ENCODE peak calls at places on chromosomes 6 and 20, in ten cellular contexts. N is DND-41, P is prostate gland, J is MCF 10A, R is neural progenitor cell, I is body of pancreas, M is AG09309, A is A549, D is AG04450, Q is fibroblast of lung. X is an unnamed sample.

GRCh38 chr6:145838305-145838704 is 23.7 kb upstream of the FBXO30 start:
- DNase-seq in D (no peak), N (no peak), A (no peak), Q (no peak), R (no peak), P (no peak), J (peak; percentile 4), I (no peak), M (no peak), X (no peak)

GRCh38 chr6:136751478-136751956 is 40.8 kb downstream of the MAP3K5 start:
- DNase-seq in N (no peak), R (no peak), P (no peak), I (no peak), J (no peak), A (no peak), D (no peak), M (peak; percentile 35), Q (peak; percentile 49), X (no peak)

GRCh38 chr20:43716123-43716522 is 10.7 kb downstream of the GTSF1L start:
- DNase-seq in I (no peak), M (no peak), J (no peak), D (no peak), P (no peak), N (no peak), Q (no peak), R (no peak), A (no peak), X (no peak)

GRCh38 chr6:93163146-93163545 is 256.2 kb downstream of the EPHA7 start:
- DNase-seq in M (no peak), P (no peak), N (peak; percentile 5), A (no peak), I (no peak), J (no peak), Q (no peak), R (no peak), D (no peak), X (no peak)

GRCh38 chr6:15490242-15491100 is 172.4 kb downstream of the DTNBP1 start:
- DNase-seq in Q (no peak), I (no peak), R (no peak), P (no peak), N (no peak), M (no peak), A (no peak), J (no peak), D (no peak), X (no peak)

GRCh38 chr6:117951783-117952182 is 44.7 kb downstream of the SLC35F1 start:
- DNase-seq in Q (no peak), P (no peak), M (no peak), I (no peak), D (no peak), J (no peak), R (peak; percentile 82), N (no peak), A (no peak), X (no peak)

GRCh38 chr6:47484616-47485015 is 7.0 kb downstream of the CD2AP start:
- DNase-seq in A (no peak), Q (peak; percentile 97), R (no peak), D (peak; percentile 37), P (no peak), J (peak; percentile 59), N (no peak), M (peak; percentile 69), I (no peak), X (no peak)

GRCh38 chr6:158489441-158489840 is 70.5 kb upstream of the TMEM181 start:
- DNase-seq in R (no peak), M (no peak), P (no peak), D (no peak), I (no peak), Q (no peak), J (no peak), N (no peak), A (no peak), X (no peak)

GRCh38 chr6:147684906-147685305 is 176.4 kb downstream of the SAMD5 start:
- DNase-seq in A (no peak), D (no peak), J (peak; percentile 5), Q (no peak), P (no peak), M (peak; percentile 13), R (no peak), N (no peak), I (no peak), X (no peak)

GRCh38 chr6:78629154-78629721 is 238.1 kb upstream of the IRAK1BP1 start:
- DNase-seq in R (no peak), J (no peak), I (peak; percentile 20), P (peak; percentile 4), Q (peak; percentile 34), M (no peak), A (no peak), D (no peak), N (no peak), X (no peak)

GRCh38 chr6:16362296-16362695 is 123.9 kb downstream of the GMPR start:
- DNase-seq in D (no peak), J (no peak), M (no peak), R (no peak), I (no peak), N (no peak), Q (no peak), A (no peak), P (no peak), X (no peak)

GRCh38 chr6:112620832-112621569 is 273.9 kb downstream of the RFPL4B start:
- DNase-seq in R (no peak), Q (peak; percentile 78), N (no peak), I (no peak), A (no peak), P (no peak), D (peak; percentile 11), M (no peak), J (peak; percentile 27), X (no peak)

GRCh38 chr20:3000852-3001523 is 42.4 kb upstream of the GNRH2 start:
- DNase-seq in M (peak; percentile 35), I (no peak), J (peak; percentile 71), N (peak; percentile 24), P (no peak), A (peak; percentile 60), D (peak; percentile 37), Q (peak; percentile 53), R (peak; percentile 64), X (no peak)

GRCh38 chr20:5535211-5535756 is 214.9 kb upstream of the SHLD1 start:
- DNase-seq in J (peak; percentile 96), A (no peak), R (no peak), D (peak; percentile 94), P (no peak), Q (peak; percentile 75), N (no peak), I (no peak), M (peak; percentile 80), X (no peak)

GRCh38 chr20:46946796-46947195 is 52.2 kb downstream of the EYA2 start:
- DNase-seq in D (no peak), P (no peak), M (no peak), Q (no peak), A (no peak), N (no peak), R (no peak), J (no peak), I (no peak), X (no peak)

GRCh38 chr20:33490023-33490933 is at the start of gene CBFA2T2:
- DNase-seq in R (peak; percentile 97), Q (peak; percentile 70), J (peak; percentile 54), M (peak; percentile 16), P (no peak), D (peak; percentile 18), I (peak; percentile 71), A (peak; percentile 50), N (no peak), X (no peak)
- TF ChIP-seq CTCF in R (no peak), Q (no peak), J (no peak), M (no peak), P (no peak), D (no peak), I (no peak), A (no peak), N (no peak), X (no peak)

GRCh38 chr20:1299522-1299921 is 29.4 kb downstream of the SDCBP2 start:
- DNase-seq in I (peak; percentile 41), P (no peak), Q (no peak), N (peak; percentile 38), A (peak; percentile 66), J (peak; percentile 18), R (peak; percentile 45), D (no peak), M (no peak), X (peak; percentile 40)
- TF ChIP-seq CTCF in I (peak; percentile 8), P (peak; percentile 7), Q (peak; percentile 24), N (peak; percentile 57), A (no peak), J (peak; percentile 35), R (peak; percentile 45), D (no peak), M (peak; percentile 20), X (no peak)

DNA sequence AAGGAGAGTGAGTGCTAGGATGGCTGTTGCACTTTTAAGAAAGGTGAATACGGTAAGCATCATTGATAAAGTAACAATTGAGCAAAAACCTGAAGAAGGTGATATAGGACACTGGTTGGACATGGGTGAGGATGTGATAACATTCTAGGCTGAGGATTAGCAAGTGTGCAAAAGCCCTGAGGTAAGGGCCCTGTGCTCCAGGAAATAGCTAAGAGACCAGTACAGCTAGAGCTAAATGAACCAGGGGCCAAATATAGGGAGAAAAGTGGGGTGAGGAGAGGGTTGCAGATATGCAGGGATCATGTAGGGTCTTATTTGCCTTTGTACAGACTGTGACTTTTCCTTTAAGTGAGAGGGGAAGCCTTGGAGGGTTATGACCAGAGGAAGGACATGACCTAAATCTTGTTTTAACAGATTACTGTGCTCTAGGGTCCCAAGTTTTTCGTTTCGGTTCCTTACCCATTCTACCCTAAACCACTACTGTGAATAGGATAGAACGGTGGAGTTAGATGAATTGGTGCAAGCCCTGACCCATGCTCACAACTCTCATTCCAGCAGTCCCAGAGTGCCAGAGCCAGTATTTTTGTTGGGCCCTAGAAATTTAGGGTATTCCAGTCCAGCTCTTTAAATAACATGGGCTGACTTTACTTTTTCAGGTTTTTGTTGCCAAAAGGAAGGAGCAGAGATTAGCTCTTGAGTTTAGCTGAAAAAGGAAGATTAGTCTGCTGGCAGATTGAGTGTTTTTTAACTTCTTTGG is 10.7 kb downstream of the MAPK14 start:
- DNase-seq in M (no peak), D (no peak), R (no peak), A (no peak), J (no peak), N (no peak), I (no peak), P (no peak), Q (no peak), X (no peak)
- TF ChIP-seq CTCF in M (no peak), D (no peak), R (no peak), A (no peak), J (no peak), N (no peak), I (no peak), P (no peak), Q (no peak), X (no peak)

DNA sequence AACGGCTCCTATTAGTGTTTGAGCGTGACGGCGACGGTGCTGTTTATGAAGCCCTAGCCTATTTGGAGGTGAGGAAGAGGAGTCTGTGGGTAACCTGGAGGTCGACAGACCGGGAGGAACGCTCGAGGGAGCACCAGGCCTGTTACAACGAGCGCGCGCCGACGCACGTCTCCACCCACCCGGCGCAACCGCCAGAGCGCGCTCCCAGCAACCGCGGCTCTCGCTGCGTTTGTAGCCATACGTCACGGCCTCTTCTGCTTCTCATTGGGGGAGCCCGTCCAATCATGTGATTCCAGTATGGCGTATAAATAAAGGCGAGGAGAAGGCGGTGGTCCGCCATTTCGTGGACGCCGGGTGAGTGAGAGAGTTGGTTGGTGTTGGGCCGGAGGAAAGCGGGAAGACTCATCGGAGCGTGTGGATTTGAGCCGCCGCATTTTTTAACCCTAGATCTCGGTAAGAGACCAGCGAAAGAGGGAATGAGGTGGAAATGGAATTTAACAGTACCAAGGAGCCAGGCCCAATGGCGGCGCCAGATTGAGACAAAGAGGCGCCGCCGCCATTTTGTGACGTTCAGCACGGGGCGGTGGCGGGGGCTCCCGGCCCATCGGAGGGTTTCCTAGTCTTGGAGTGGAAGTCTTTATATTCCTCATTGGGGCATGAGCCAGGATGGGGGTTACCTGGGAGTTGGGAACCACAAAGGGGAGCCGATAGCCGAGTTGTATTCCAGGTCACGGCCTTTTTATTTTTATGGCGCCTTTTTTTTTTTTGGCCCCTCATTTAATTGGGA is at the start of gene SRSF3:
- DNase-seq in Q (peak; percentile 97), P (peak; percentile 98), R (peak; percentile 99), D (peak; percentile 94), I (peak; percentile 97), A (peak; percentile 86), J (peak; percentile 98), M (peak; percentile 90), N (peak; percentile 97), X (peak; percentile 98)
- TF ChIP-seq CTCF in Q (peak; percentile 32), P (peak; percentile 72), R (peak; percentile 52), D (peak; percentile 52), I (peak; percentile 79), A (no peak), J (no peak), M (peak; percentile 41), N (peak; percentile 37), X (no peak)

X was measured in Calu3.